ENCODE peak calls at places on chromosomes 13 and 19, in six cellular contexts. U, F, S, L, P and O are unnamed samples.

GRCh38 chr19:55028757-55029156 is 9.3 kb downstream of the GP6 start:
- DNase-seq in F (no peak), L (no peak), S (no peak), P (no peak), U (no peak), O (no peak)

GRCh38 chr13:53151692-53152421 is 123.2 kb downstream of the OLFM4 start:
- DNase-seq in S (peak; percentile 44), F (no peak), U (peak; percentile 1), L (peak; percentile 32), P (no peak), O (no peak)

GRCh38 chr19:49361438-49362047 is 673 bp downstream of the TEAD2 start:
- DNase-seq in L (no peak), S (peak; percentile 81), P (peak; percentile 94), U (peak; percentile 86), F (peak; percentile 55), O (peak; percentile 94)

GRCh38 chr13:102028846-102029245 is 373.0 kb downstream of the FGF14 start:
- DNase-seq in F (no peak), L (no peak), S (no peak), P (no peak), U (no peak), O (no peak)

GRCh38 chr13:44904982-44905381 is 84.3 kb downstream of the NUFIP1 start:
- DNase-seq in F (peak; percentile 47), P (peak; percentile 74), S (peak; percentile 47), L (no peak), U (peak; percentile 32), O (no peak)

GRCh38 chr13:39538826-39539555 is 64.0 kb downstream of the LHFPL6 start:
- DNase-seq in U (no peak), P (no peak), F (no peak), S (no peak), L (no peak), O (no peak)

GRCh38 chr13:65966991-65967451 is 1263.1 kb downstream of the PCDH9 start:
- DNase-seq in F (no peak), U (peak; percentile 10), L (no peak), P (no peak), S (no peak), O (no peak)

GRCh38 chr19:30741539-30741938 is 369.4 kb downstream of the ZNF536 start:
- DNase-seq in F (no peak), S (no peak), L (no peak), U (no peak), P (no peak), O (no peak)

GRCh38 chr19:13718733-13719132 is 45.6 kb upstream of the MRI1 start:
- DNase-seq in U (peak; percentile 21), S (peak; percentile 53), L (no peak), F (no peak), P (no peak), O (no peak)

GRCh38 chr13:107969551-107969950 is 245.8 kb downstream of the LIG4 start:
- DNase-seq in F (no peak), S (no peak), U (no peak), P (no peak), L (no peak), O (no peak)

GRCh38 chr19:35889370-35890112 is 10.8 kb downstream of the NFKBID start:
- DNase-seq in L (no peak), S (no peak), U (no peak), F (no peak), P (no peak), O (no peak)

GRCh38 chr13:52651880-52652169 is 811 bp upstream of the SUGT1 start:
- DNase-seq in L (no peak), F (no peak), P (no peak), U (peak; percentile 11), S (no peak), O (no peak)

GRCh38 chr19:52959613-52960295 is 2.9 kb downstream of the ZNF816 start:
- DNase-seq in U (no peak), L (no peak), P (no peak), S (no peak), F (no peak), O (no peak)

GRCh38 chr19:7831452-7831851 is 1.4 kb downstream of the EVI5L start:
- DNase-seq in F (no peak), U (peak; percentile 73), P (peak; percentile 19), S (peak; percentile 25), L (no peak), O (no peak)

GRCh38 chr13:75544681-75545333 is 4.8 kb upstream of the UCHL3 start:
- DNase-seq in L (no peak), F (no peak), U (no peak), P (no peak), S (no peak), O (no peak)

GRCh38 chr13:110556224-110556606 is 5.3 kb downstream of the RAB20 start:
- DNase-seq in P (no peak), F (no peak), L (no peak), U (no peak), S (no peak), O (no peak)

GRCh38 chr13:51665456-51665855 is 81.2 kb downstream of the WDFY2 start:
- DNase-seq in S (no peak), U (no peak), F (no peak), P (no peak), L (no peak), O (no peak)

GRCh38 chr13:49495783-49496762 is at the start of gene PHF11:
- DNase-seq in F (peak; percentile 63), L (peak; percentile 65), P (peak; percentile 72), S (peak; percentile 87), U (peak; percentile 23), O (peak; percentile 94)

GRCh38 chr19:33795370-33796163 is 1.1 kb upstream of the KCTD15 start:
- DNase-seq in F (peak; percentile 39), U (peak; percentile 94), P (peak; percentile 87), L (no peak), S (peak; percentile 82), O (no peak)

GRCh38 chr19:50854636-50855410 is at the start of gene KLK3:
- DNase-seq in P (no peak), U (no peak), F (no peak), S (no peak), L (no peak), O (no peak)

GRCh38 chr13:86563308-86563707 is 764.1 kb upstream of the SLITRK6 start:
- DNase-seq in P (no peak), L (no peak), U (no peak), S (no peak), F (no peak), O (no peak)

GRCh38 chr13:30982911-30983310 is 50.5 kb downstream of the TEX26 start:
- DNase-seq in L (no peak), F (no peak), U (no peak), S (no peak), P (no peak), O (peak; percentile 82)

GRCh38 chr13:80572308-80572676 is 231.4 kb upstream of the SPRY2 start:
- DNase-seq in S (no peak), F (no peak), L (no peak), U (no peak), P (no peak), O (no peak)

GRCh38 chr13:74047925-74048324 is 86.3 kb downstream of the KLF12 start:
- DNase-seq in S (peak; percentile 44), F (no peak), U (peak; percentile 1), L (no peak), P (no peak), O (no peak)
- TF ChIP-seq EP300 in S (no peak), F (no peak), U (no peak), L (no peak), P (no peak), O (no peak)

GRCh38 chr19:18420931-18421330 is 1.7 kb downstream of the SSBP4 start:
- DNase-seq in L (no peak), P (peak; percentile 46), U (no peak), S (no peak), F (no peak), O (no peak)

GRCh38 chr19:18419699-18420460 is 682 bp downstream of the SSBP4 start:
- DNase-seq in U (no peak), S (peak; percentile 65), L (no peak), F (no peak), P (peak; percentile 63), O (no peak)

GRCh38 chr19:18418034-18418724 is 1.0 kb upstream of the SSBP4 start:
- DNase-seq in F (no peak), P (peak; percentile 70), S (no peak), L (no peak), U (no peak), O (no peak)

GRCh38 chr19:18418725-18419194 is 438 bp upstream of the SSBP4 start:
- DNase-seq in F (no peak), L (no peak), U (no peak), P (no peak), S (peak; percentile 46), O (no peak)

GRCh38 chr19:18419195-18419698 is at the start of gene SSBP4:
- DNase-seq in S (peak; percentile 75), L (no peak), U (no peak), P (peak; percentile 79), F (no peak), O (no peak)
- TF ChIP-seq CTCF in S (peak; percentile 35), L (peak; percentile 14), U (peak; percentile 32), P (peak; percentile 65), F (peak; percentile 52), O (peak; percentile 50)

GRCh38 chr19:6521718-6522646 is 8.8 kb upstream of the TNFSF9 start:
- DNase-seq in F (no peak), U (no peak), S (peak; percentile 61), L (peak; percentile 95), P (no peak), O (no peak)
- H3K4me3 ChIP-seq in F (no peak overlapping the region), U (no peak overlapping the region), S (no peak overlapping the region), L (peak overlapping the region; percentile 60), P (no peak overlapping the region), O (no peak overlapping the region)

GRCh38 chr19:18840288-18841260 is 8.8 kb downstream of the UPF1 start:
- DNase-seq in S (no peak), P (no peak), U (no peak), F (no peak), L (no peak), O (no peak)

GRCh38 chr19:18842166-18842565 is 10.4 kb downstream of the UPF1 start:
- DNase-seq in U (no peak), P (no peak), S (no peak), F (no peak), L (no peak), O (no peak)

GRCh38 chr19:18843960-18844359 is 12.2 kb downstream of the UPF1 start:
- DNase-seq in S (no peak), P (no peak), L (no peak), F (no peak), U (no peak), O (no peak)

GRCh38 chr19:18841400-18841799 is 9.6 kb downstream of the UPF1 start:
- DNase-seq in F (no peak), L (no peak), U (no peak), S (no peak), P (no peak), O (no peak)

DNA sequence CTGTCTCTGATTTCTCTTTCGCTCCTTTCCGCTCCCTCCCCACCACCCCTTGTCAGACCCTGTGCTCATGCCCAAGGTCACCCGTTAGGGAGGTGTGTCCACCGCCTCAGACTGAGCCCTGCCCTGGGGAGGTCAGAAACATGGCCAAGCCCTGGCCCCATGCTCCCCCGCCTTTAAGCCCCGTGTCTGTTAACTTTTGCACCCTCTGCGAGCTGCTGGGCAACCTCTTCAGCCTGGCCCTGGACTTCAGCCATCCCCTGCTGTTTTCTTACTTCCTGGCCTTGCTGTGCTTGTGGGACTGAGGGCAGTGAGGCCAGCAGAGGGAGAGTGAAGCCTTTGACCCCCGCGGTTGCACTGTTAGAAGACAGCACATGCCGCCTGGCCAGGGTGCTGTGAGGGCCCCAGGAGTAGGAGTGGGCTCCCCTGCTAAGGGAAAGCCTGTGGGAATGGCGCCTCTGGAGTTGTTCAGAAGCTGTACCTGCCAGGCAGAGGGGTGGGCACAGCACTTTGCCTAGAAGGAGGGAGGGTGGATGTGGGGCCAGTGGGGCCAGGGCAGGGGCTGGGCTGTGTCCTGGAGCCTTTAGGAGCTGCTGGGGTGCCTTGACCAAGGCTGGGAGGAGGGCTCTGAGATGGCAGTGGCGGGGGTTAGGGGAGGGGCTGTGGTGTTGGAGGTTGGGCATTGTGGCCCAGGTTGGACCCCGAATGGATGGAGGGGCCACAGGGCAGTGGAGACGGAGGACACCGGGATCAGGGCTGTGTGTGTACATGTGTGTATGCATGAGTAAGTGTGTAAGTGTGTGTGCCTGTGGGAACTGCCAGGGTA is 7.9 kb downstream of the UPF1 start:
- DNase-seq in L (no peak), U (no peak), P (no peak), F (no peak), S (no peak), O (no peak)
- TF ChIP-seq EP300 in L (no peak), U (no peak), P (no peak), F (no peak), S (no peak), O (no peak)